ENCODE peak calls at places on chromosomes 5 and 9, in ten cellular contexts. One of them, this sample, is unnamed.

GRCh38 chr5:143119881-143120341 is 283.6 kb downstream of the NR3C1 start:
- DNase-seq in fibroblast of lung: no peak
- DNase-seq in heart left ventricle: no peak
- DNase-seq in keratinocyte: no peak
- DNase-seq in dorsolateral prefrontal cortex: no peak
- DNase-seq in RWPE2: no peak
- DNase-seq in hepatocyte: no peak
- DNase-seq in neural progenitor cell: no peak
- DNase-seq in psoas muscle: no peak
- DNase-seq in fibroblast of mammary gland: no peak
- DNase-seq in this sample: no peak

GRCh38 chr9:96025995-96026572 is 150.6 kb downstream of the ERCC6L2 start:
- DNase-seq in dorsolateral prefrontal cortex: no peak
- DNase-seq in keratinocyte: no peak
- DNase-seq in fibroblast of mammary gland: no peak
- DNase-seq in fibroblast of lung: no peak
- DNase-seq in heart left ventricle: no peak
- DNase-seq in hepatocyte: peak
- DNase-seq in RWPE2: no peak
- DNase-seq in neural progenitor cell: peak
- DNase-seq in psoas muscle: no peak
- DNase-seq in this sample: no peak

GRCh38 chr9:80560976-80561375 is 989.2 kb downstream of the TLE4 start:
- DNase-seq in fibroblast of mammary gland: no peak
- DNase-seq in dorsolateral prefrontal cortex: no peak
- DNase-seq in heart left ventricle: no peak
- DNase-seq in hepatocyte: no peak
- DNase-seq in RWPE2: no peak
- DNase-seq in keratinocyte: no peak
- DNase-seq in psoas muscle: no peak
- DNase-seq in neural progenitor cell: no peak
- DNase-seq in fibroblast of lung: peak
- DNase-seq in this sample: no peak

GRCh38 chr9:9998491-9999287 is 614.1 kb downstream of the PTPRD start:
- DNase-seq in dorsolateral prefrontal cortex: no peak
- DNase-seq in psoas muscle: no peak
- DNase-seq in fibroblast of mammary gland: peak
- DNase-seq in neural progenitor cell: peak
- DNase-seq in hepatocyte: no peak
- DNase-seq in fibroblast of lung: no peak
- DNase-seq in keratinocyte: no peak
- DNase-seq in RWPE2: no peak
- DNase-seq in heart left ventricle: no peak
- DNase-seq in this sample: no peak

GRCh38 chr9:98159790-98160189 is 32.6 kb downstream of the CORO2A start:
- DNase-seq in dorsolateral prefrontal cortex: no peak
- DNase-seq in psoas muscle: no peak
- DNase-seq in fibroblast of lung: no peak
- DNase-seq in keratinocyte: no peak
- DNase-seq in RWPE2: no peak
- DNase-seq in hepatocyte: no peak
- DNase-seq in neural progenitor cell: no peak
- DNase-seq in heart left ventricle: no peak
- DNase-seq in fibroblast of mammary gland: no peak
- DNase-seq in this sample: no peak

GRCh38 chr9:130023147-130023787 is 19.7 kb downstream of the FNBP1 start:
- DNase-seq in hepatocyte: no peak
- DNase-seq in RWPE2: no peak
- DNase-seq in keratinocyte: no peak
- DNase-seq in psoas muscle: no peak
- DNase-seq in neural progenitor cell: no peak
- DNase-seq in fibroblast of lung: no peak
- DNase-seq in dorsolateral prefrontal cortex: no peak
- DNase-seq in heart left ventricle: no peak
- DNase-seq in fibroblast of mammary gland: no peak
- DNase-seq in this sample: no peak

GRCh38 chr9:1707291-1707690 is 307.9 kb upstream of the SMARCA2 start:
- DNase-seq in hepatocyte: no peak
- DNase-seq in keratinocyte: no peak
- DNase-seq in neural progenitor cell: no peak
- DNase-seq in psoas muscle: no peak
- DNase-seq in dorsolateral prefrontal cortex: no peak
- DNase-seq in fibroblast of lung: no peak
- DNase-seq in RWPE2: no peak
- DNase-seq in fibroblast of mammary gland: no peak
- DNase-seq in heart left ventricle: no peak
- DNase-seq in this sample: no peak

GRCh38 chr5:68292316-68292715 is 76.8 kb downstream of the PIK3R1 start:
- DNase-seq in fibroblast of lung: peak
- DNase-seq in RWPE2: no peak
- DNase-seq in keratinocyte: no peak
- DNase-seq in psoas muscle: no peak
- DNase-seq in dorsolateral prefrontal cortex: no peak
- DNase-seq in neural progenitor cell: no peak
- DNase-seq in fibroblast of mammary gland: no peak
- DNase-seq in hepatocyte: no peak
- DNase-seq in heart left ventricle: no peak
- DNase-seq in this sample: no peak

GRCh38 chr5:179794575-179794974 is 789 bp downstream of the LTC4S start:
- DNase-seq in dorsolateral prefrontal cortex: no peak
- DNase-seq in keratinocyte: no peak
- DNase-seq in fibroblast of lung: no peak
- DNase-seq in RWPE2: no peak
- DNase-seq in fibroblast of mammary gland: no peak
- DNase-seq in hepatocyte: no peak
- DNase-seq in psoas muscle: no peak
- DNase-seq in heart left ventricle: no peak
- DNase-seq in neural progenitor cell: no peak
- DNase-seq in this sample: no peak

GRCh38 chr9:80049096-80049495 is 477.3 kb downstream of the TLE4 start:
- DNase-seq in psoas muscle: no peak
- DNase-seq in keratinocyte: no peak
- DNase-seq in heart left ventricle: no peak
- DNase-seq in neural progenitor cell: peak
- DNase-seq in hepatocyte: no peak
- DNase-seq in fibroblast of mammary gland: no peak
- DNase-seq in RWPE2: no peak
- DNase-seq in dorsolateral prefrontal cortex: no peak
- DNase-seq in fibroblast of lung: peak
- DNase-seq in this sample: no peak

GRCh38 chr5:87433945-87434344 is 21.2 kb upstream of the CCNH start:
- DNase-seq in psoas muscle: no peak
- DNase-seq in neural progenitor cell: no peak
- DNase-seq in dorsolateral prefrontal cortex: no peak
- DNase-seq in keratinocyte: no peak
- DNase-seq in RWPE2: no peak
- DNase-seq in hepatocyte: no peak
- DNase-seq in fibroblast of lung: no peak
- DNase-seq in heart left ventricle: no peak
- DNase-seq in fibroblast of mammary gland: no peak
- DNase-seq in this sample: no peak

GRCh38 chr9:90979138-90979551 is 177.5 kb downstream of the SYK start:
- DNase-seq in heart left ventricle: no peak
- DNase-seq in fibroblast of mammary gland: no peak
- DNase-seq in keratinocyte: no peak
- DNase-seq in psoas muscle: no peak
- DNase-seq in fibroblast of lung: no peak
- DNase-seq in hepatocyte: no peak
- DNase-seq in dorsolateral prefrontal cortex: no peak
- DNase-seq in RWPE2: no peak
- DNase-seq in neural progenitor cell: no peak
- DNase-seq in this sample: no peak

GRCh38 chr5:73498057-73498992 is at the start of gene BTF3:
- DNase-seq in fibroblast of lung: peak
- DNase-seq in psoas muscle: peak
- DNase-seq in fibroblast of mammary gland: peak
- DNase-seq in RWPE2: peak
- DNase-seq in hepatocyte: peak
- DNase-seq in dorsolateral prefrontal cortex: peak
- DNase-seq in heart left ventricle: peak
- DNase-seq in neural progenitor cell: peak
- DNase-seq in keratinocyte: peak
- DNase-seq in this sample: peak

GRCh38 chr5:73495772-73496346 is 2.4 kb upstream of the BTF3 start:
- DNase-seq in RWPE2: no peak
- DNase-seq in hepatocyte: peak
- DNase-seq in psoas muscle: no peak
- DNase-seq in neural progenitor cell: no peak
- DNase-seq in fibroblast of lung: peak
- DNase-seq in fibroblast of mammary gland: no peak
- DNase-seq in dorsolateral prefrontal cortex: no peak
- DNase-seq in heart left ventricle: no peak
- DNase-seq in keratinocyte: no peak
- DNase-seq in this sample: no peak

GRCh38 chr5:73497537-73498056 is 645 bp upstream of the BTF3 start:
- DNase-seq in fibroblast of lung: no peak
- DNase-seq in psoas muscle: no peak
- DNase-seq in RWPE2: no peak
- DNase-seq in heart left ventricle: no peak
- DNase-seq in hepatocyte: no peak
- DNase-seq in keratinocyte: no peak
- DNase-seq in neural progenitor cell: peak
- DNase-seq in fibroblast of mammary gland: no peak
- DNase-seq in dorsolateral prefrontal cortex: no peak
- DNase-seq in this sample: no peak

GRCh38 chr5:73499187-73499586 is 945 bp downstream of the BTF3 start:
- DNase-seq in keratinocyte: no peak
- DNase-seq in heart left ventricle: no peak
- DNase-seq in RWPE2: no peak
- DNase-seq in psoas muscle: no peak
- DNase-seq in fibroblast of mammary gland: peak
- DNase-seq in neural progenitor cell: no peak
- DNase-seq in hepatocyte: no peak
- DNase-seq in fibroblast of lung: no peak
- DNase-seq in dorsolateral prefrontal cortex: no peak
- DNase-seq in this sample: no peak

GRCh38 chr5:73496984-73497457 is 1.2 kb upstream of the BTF3 start:
- DNase-seq in heart left ventricle: no peak
- DNase-seq in fibroblast of mammary gland: peak
- DNase-seq in hepatocyte: peak
- DNase-seq in RWPE2: no peak
- DNase-seq in dorsolateral prefrontal cortex: no peak
- DNase-seq in neural progenitor cell: peak
- DNase-seq in keratinocyte: no peak
- DNase-seq in psoas muscle: no peak
- DNase-seq in fibroblast of lung: peak
- DNase-seq in this sample: peak
- H3K4me3 ChIP-seq in heart left ventricle: peak
- H3K4me3 ChIP-seq in fibroblast of mammary gland: peak
- H3K4me3 ChIP-seq in hepatocyte: peak
- H3K4me3 ChIP-seq in RWPE2: peak
- H3K4me3 ChIP-seq in dorsolateral prefrontal cortex: peak
- H3K4me3 ChIP-seq in neural progenitor cell: peak
- H3K4me3 ChIP-seq in keratinocyte: peak
- H3K4me3 ChIP-seq in psoas muscle: peak
- H3K4me3 ChIP-seq in fibroblast of lung: peak
- H3K4me3 ChIP-seq in this sample: peak

GRCh38 chr9:37784640-37785483 is at the start of gene EXOSC3:
- DNase-seq in hepatocyte: peak
- DNase-seq in neural progenitor cell: peak
- DNase-seq in fibroblast of mammary gland: peak
- DNase-seq in keratinocyte: peak
- DNase-seq in RWPE2: peak
- DNase-seq in fibroblast of lung: peak
- DNase-seq in psoas muscle: peak
- DNase-seq in dorsolateral prefrontal cortex: peak
- DNase-seq in heart left ventricle: peak
- DNase-seq in this sample: peak
- TF ChIP-seq CTCF in hepatocyte: peak
- TF ChIP-seq CTCF in neural progenitor cell: peak
- TF ChIP-seq CTCF in fibroblast of mammary gland: no peak
- TF ChIP-seq CTCF in keratinocyte: peak
- TF ChIP-seq CTCF in RWPE2: no peak
- TF ChIP-seq CTCF in fibroblast of lung: no peak
- TF ChIP-seq CTCF in psoas muscle: peak
- TF ChIP-seq CTCF in dorsolateral prefrontal cortex: peak
- TF ChIP-seq CTCF in heart left ventricle: peak
- TF ChIP-seq CTCF in this sample: no peak

DNA sequence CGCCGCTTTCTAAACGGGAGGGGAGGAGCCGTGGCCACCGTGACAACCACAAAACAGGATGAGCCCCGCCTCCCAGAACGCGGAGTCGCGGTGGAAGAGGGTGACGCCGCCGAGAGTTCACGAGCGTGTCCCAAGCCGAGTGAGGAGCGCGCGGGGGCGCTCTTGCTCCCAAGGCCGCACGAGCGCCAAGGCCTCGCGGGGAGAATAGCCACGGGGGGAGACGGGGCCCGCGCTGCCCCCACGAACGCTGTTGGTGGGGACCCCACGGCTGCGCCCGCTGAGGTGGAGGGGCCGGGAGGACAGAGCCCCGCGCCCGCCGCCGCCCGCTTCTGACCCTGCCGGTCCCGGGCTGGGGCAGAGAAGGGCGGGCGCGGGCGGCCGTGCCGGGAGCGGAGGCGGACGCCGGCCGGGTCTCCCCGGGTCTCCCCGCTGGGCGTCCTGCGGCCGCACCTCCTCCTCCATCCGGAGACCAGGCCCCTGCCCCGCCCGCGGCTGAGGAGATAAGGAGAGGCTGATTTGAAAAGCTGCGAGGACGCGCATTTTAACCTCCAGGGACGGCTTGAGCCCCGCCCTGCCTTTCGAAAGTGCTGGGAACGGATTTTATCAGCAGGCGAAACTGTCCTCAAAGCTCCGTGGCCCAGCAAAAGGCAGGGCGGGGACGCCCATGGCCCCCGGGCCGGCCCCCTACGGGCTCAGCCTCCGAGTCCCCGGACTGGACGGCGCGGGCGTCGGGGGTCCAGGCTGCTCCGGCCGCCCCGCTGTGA is 3.8 kb upstream of the NKD2 start:
- DNase-seq in heart left ventricle: peak
- DNase-seq in fibroblast of lung: peak
- DNase-seq in psoas muscle: peak
- DNase-seq in keratinocyte: no peak
- DNase-seq in neural progenitor cell: peak
- DNase-seq in dorsolateral prefrontal cortex: peak
- DNase-seq in RWPE2: peak
- DNase-seq in fibroblast of mammary gland: peak
- DNase-seq in hepatocyte: peak
- DNase-seq in this sample: no peak
- H3K4me3 ChIP-seq in heart left ventricle: peak
- H3K4me3 ChIP-seq in fibroblast of lung: peak
- H3K4me3 ChIP-seq in psoas muscle: peak
- H3K4me3 ChIP-seq in keratinocyte: peak
- H3K4me3 ChIP-seq in neural progenitor cell: peak
- H3K4me3 ChIP-seq in dorsolateral prefrontal cortex: peak
- H3K4me3 ChIP-seq in RWPE2: peak
- H3K4me3 ChIP-seq in fibroblast of mammary gland: peak
- H3K4me3 ChIP-seq in hepatocyte: peak
- H3K4me3 ChIP-seq in this sample: peak

GRCh38 chr9:108551030-108551964 is 304.5 kb downstream of the ACTL7B start:
- DNase-seq in keratinocyte: peak
- DNase-seq in RWPE2: no peak
- DNase-seq in psoas muscle: no peak
- DNase-seq in heart left ventricle: no peak
- DNase-seq in dorsolateral prefrontal cortex: no peak
- DNase-seq in fibroblast of lung: peak
- DNase-seq in hepatocyte: peak
- DNase-seq in fibroblast of mammary gland: peak
- DNase-seq in neural progenitor cell: peak
- DNase-seq in this sample: peak
- TF ChIP-seq CTCF in keratinocyte: no peak
- TF ChIP-seq CTCF in RWPE2: no peak
- TF ChIP-seq CTCF in psoas muscle: no peak
- TF ChIP-seq CTCF in heart left ventricle: no peak
- TF ChIP-seq CTCF in dorsolateral prefrontal cortex: no peak
- TF ChIP-seq CTCF in fibroblast of lung: no peak
- TF ChIP-seq CTCF in hepatocyte: no peak
- TF ChIP-seq CTCF in fibroblast of mammary gland: no peak
- TF ChIP-seq CTCF in neural progenitor cell: no peak
- TF ChIP-seq CTCF in this sample: no peak

This sample was measured in HFF-Myc.